ENCODE peak calls at places on chromosomes 2 and 18, in seven cellular contexts. One of them, this sample, is unnamed.

GRCh38 chr2:27378096-27378808 is 2.3 kb downstream of the ZNF513 start:
- DNase-seq in left ventricle myocardium inferior: no peak
- DNase-seq in mesendoderm: no peak
- DNase-seq in RWPE2: peak; percentile 57
- DNase-seq in osteoblast: no peak
- DNase-seq in tibial artery: no peak
- DNase-seq in BE2C: no peak
- DNase-seq in this sample: no peak

GRCh38 chr2:234745347-234745746 is 206.5 kb upstream of the SH3BP4 start:
- DNase-seq in left ventricle myocardium inferior: no peak
- DNase-seq in mesendoderm: peak; percentile 53
- DNase-seq in RWPE2: no peak
- DNase-seq in osteoblast: no peak
- DNase-seq in tibial artery: no peak
- DNase-seq in BE2C: peak; percentile 25
- DNase-seq in this sample: no peak

GRCh38 chr2:146912536-146912935 is 932.3 kb upstream of the ACVR2A start:
- DNase-seq in left ventricle myocardium inferior: no peak
- DNase-seq in mesendoderm: peak; percentile 79
- DNase-seq in RWPE2: no peak
- DNase-seq in osteoblast: no peak
- DNase-seq in tibial artery: no peak
- DNase-seq in BE2C: no peak
- DNase-seq in this sample: no peak

GRCh38 chr18:13528739-13529392 is 197.5 kb downstream of the FAM210A start:
- DNase-seq in left ventricle myocardium inferior: no peak
- DNase-seq in mesendoderm: no peak
- DNase-seq in RWPE2: no peak
- DNase-seq in osteoblast: no peak
- DNase-seq in tibial artery: no peak
- DNase-seq in BE2C: no peak
- DNase-seq in this sample: no peak

GRCh38 chr2:100011272-100011711 is 131.1 kb downstream of the AFF3 start:
- DNase-seq in left ventricle myocardium inferior: no peak
- DNase-seq in mesendoderm: no peak
- DNase-seq in RWPE2: no peak
- DNase-seq in osteoblast: peak; percentile 85
- DNase-seq in tibial artery: no peak
- DNase-seq in BE2C: no peak
- DNase-seq in this sample: no peak

GRCh38 chr2:164840458-164840929 is 1.1 kb downstream of the COBLL1 start:
- DNase-seq in left ventricle myocardium inferior: peak; percentile 44
- DNase-seq in mesendoderm: peak; percentile 35
- DNase-seq in RWPE2: peak; percentile 59
- DNase-seq in osteoblast: peak; percentile 68
- DNase-seq in tibial artery: peak; percentile 53
- DNase-seq in BE2C: no peak
- DNase-seq in this sample: peak; percentile 40

GRCh38 chr18:54881229-54881753 is 53.0 kb downstream of the RAB27B start:
- DNase-seq in left ventricle myocardium inferior: no peak
- DNase-seq in mesendoderm: no peak
- DNase-seq in RWPE2: no peak
- DNase-seq in osteoblast: no peak
- DNase-seq in tibial artery: no peak
- DNase-seq in BE2C: peak; percentile 16
- DNase-seq in this sample: no peak

GRCh38 chr18:75538727-75539126 is 111.2 kb upstream of the SMIM21 start:
- DNase-seq in left ventricle myocardium inferior: no peak
- DNase-seq in mesendoderm: no peak
- DNase-seq in RWPE2: no peak
- DNase-seq in osteoblast: peak; percentile 78
- DNase-seq in tibial artery: no peak
- DNase-seq in BE2C: no peak
- DNase-seq in this sample: no peak

GRCh38 chr2:101063352-101063751 is 61.3 kb downstream of the RPL31 start:
- DNase-seq in left ventricle myocardium inferior: no peak
- DNase-seq in mesendoderm: no peak
- DNase-seq in RWPE2: no peak
- DNase-seq in osteoblast: peak; percentile 85
- DNase-seq in tibial artery: no peak
- DNase-seq in BE2C: no peak
- DNase-seq in this sample: no peak

GRCh38 chr2:199979841-199980628 is 24.7 kb downstream of the MAIP1 start:
- DNase-seq in left ventricle myocardium inferior: peak; percentile 84
- DNase-seq in mesendoderm: peak; percentile 91
- DNase-seq in RWPE2: peak; percentile 69
- DNase-seq in osteoblast: no peak
- DNase-seq in tibial artery: peak; percentile 89
- DNase-seq in BE2C: peak; percentile 89
- DNase-seq in this sample: peak; percentile 94

GRCh38 chr2:219398721-219399333 is 11.1 kb upstream of the DNPEP start:
- DNase-seq in left ventricle myocardium inferior: no peak
- DNase-seq in mesendoderm: no peak
- DNase-seq in RWPE2: no peak
- DNase-seq in osteoblast: no peak
- DNase-seq in tibial artery: no peak
- DNase-seq in BE2C: no peak
- DNase-seq in this sample: no peak

GRCh38 chr2:212032536-212033219 is 505.9 kb downstream of the ERBB4 start:
- DNase-seq in left ventricle myocardium inferior: no peak
- DNase-seq in mesendoderm: no peak
- DNase-seq in RWPE2: no peak
- DNase-seq in osteoblast: no peak
- DNase-seq in tibial artery: no peak
- DNase-seq in BE2C: no peak
- DNase-seq in this sample: no peak

GRCh38 chr2:226447896-226448295 is 351.7 kb downstream of the IRS1 start:
- DNase-seq in left ventricle myocardium inferior: no peak
- DNase-seq in mesendoderm: no peak
- DNase-seq in RWPE2: peak; percentile 66
- DNase-seq in osteoblast: no peak
- DNase-seq in tibial artery: no peak
- DNase-seq in BE2C: no peak
- DNase-seq in this sample: no peak

GRCh38 chr2:62099523-62100175 is 96.3 kb upstream of the B3GNT2 start:
- DNase-seq in left ventricle myocardium inferior: no peak
- DNase-seq in mesendoderm: no peak
- DNase-seq in RWPE2: no peak
- DNase-seq in osteoblast: no peak
- DNase-seq in tibial artery: no peak
- DNase-seq in BE2C: no peak
- DNase-seq in this sample: no peak

GRCh38 chr18:63157293-63158011 is 162.1 kb downstream of the BCL2 start:
- DNase-seq in left ventricle myocardium inferior: no peak
- DNase-seq in mesendoderm: no peak
- DNase-seq in RWPE2: no peak
- DNase-seq in osteoblast: no peak
- DNase-seq in tibial artery: no peak
- DNase-seq in BE2C: no peak
- DNase-seq in this sample: no peak

GRCh38 chr2:227456772-227457171 is 15.2 kb upstream of the AGFG1 start:
- DNase-seq in left ventricle myocardium inferior: no peak
- DNase-seq in mesendoderm: no peak
- DNase-seq in RWPE2: no peak
- DNase-seq in osteoblast: no peak
- DNase-seq in tibial artery: no peak
- DNase-seq in BE2C: no peak
- DNase-seq in this sample: no peak

GRCh38 chr18:23778828-23779227 is 89.6 kb downstream of the LAMA3 start:
- DNase-seq in left ventricle myocardium inferior: no peak
- DNase-seq in mesendoderm: no peak
- DNase-seq in RWPE2: no peak
- DNase-seq in osteoblast: no peak
- DNase-seq in tibial artery: no peak
- DNase-seq in BE2C: no peak
- DNase-seq in this sample: no peak

GRCh38 chr2:154600931-154601494 is 97.5 kb upstream of the KCNJ3 start:
- DNase-seq in left ventricle myocardium inferior: no peak
- DNase-seq in mesendoderm: no peak
- DNase-seq in RWPE2: no peak
- DNase-seq in osteoblast: no peak
- DNase-seq in tibial artery: no peak
- DNase-seq in BE2C: no peak
- DNase-seq in this sample: no peak

GRCh38 chr18:44589709-44590108 is 91.0 kb upstream of the SETBP1 start:
- DNase-seq in left ventricle myocardium inferior: no peak
- DNase-seq in mesendoderm: no peak
- DNase-seq in RWPE2: no peak
- DNase-seq in osteoblast: no peak
- DNase-seq in tibial artery: no peak
- DNase-seq in BE2C: no peak
- DNase-seq in this sample: no peak

GRCh38 chr2:217895070-217895635 is 107.6 kb downstream of the TNS1 start:
- DNase-seq in left ventricle myocardium inferior: no peak
- DNase-seq in mesendoderm: no peak
- DNase-seq in RWPE2: no peak
- DNase-seq in osteoblast: peak; percentile 59
- DNase-seq in tibial artery: no peak
- DNase-seq in BE2C: no peak
- DNase-seq in this sample: no peak

GRCh38 chr18:59220164-59220783 is 316 bp downstream of the GRP start:
- DNase-seq in left ventricle myocardium inferior: no peak
- DNase-seq in mesendoderm: peak; percentile 47
- DNase-seq in RWPE2: no peak
- DNase-seq in osteoblast: peak; percentile 65
- DNase-seq in tibial artery: no peak
- DNase-seq in BE2C: peak; percentile 7
- DNase-seq in this sample: no peak

GRCh38 chr2:41720298-41720697 is 327.5 kb upstream of the PKDCC start:
- DNase-seq in left ventricle myocardium inferior: no peak
- DNase-seq in mesendoderm: no peak
- DNase-seq in RWPE2: no peak
- DNase-seq in osteoblast: no peak
- DNase-seq in tibial artery: no peak
- DNase-seq in BE2C: no peak
- DNase-seq in this sample: no peak

GRCh38 chr18:46624127-46624526 is 32.9 kb downstream of the LOXHD1 start:
- DNase-seq in left ventricle myocardium inferior: no peak
- DNase-seq in mesendoderm: no peak
- DNase-seq in RWPE2: no peak
- DNase-seq in osteoblast: no peak
- DNase-seq in tibial artery: no peak
- DNase-seq in BE2C: no peak
- DNase-seq in this sample: no peak

DNA sequence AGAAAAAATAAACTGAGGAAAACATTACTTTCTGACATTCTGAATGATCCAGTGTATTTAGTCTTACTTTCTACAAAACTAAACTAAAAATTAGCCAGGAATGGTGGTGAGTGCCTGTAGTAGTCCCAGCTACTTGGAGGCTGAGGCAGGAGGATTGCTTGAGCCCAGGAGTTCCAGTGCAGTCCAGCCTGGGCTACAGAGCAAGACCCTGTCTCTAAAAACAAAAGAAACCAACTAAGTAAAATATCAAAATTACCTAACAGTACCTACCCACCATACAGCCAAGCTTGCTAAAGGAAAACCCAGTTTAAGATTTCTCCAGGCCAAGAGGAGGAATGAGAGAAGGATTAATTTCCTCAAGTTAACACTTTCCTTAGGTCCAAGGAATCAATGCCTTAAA is 2.9 kb downstream of the HSPD1 start:
- DNase-seq in left ventricle myocardium inferior: no peak
- DNase-seq in mesendoderm: no peak
- DNase-seq in RWPE2: no peak
- DNase-seq in osteoblast: no peak
- DNase-seq in tibial artery: no peak
- DNase-seq in BE2C: no peak
- DNase-seq in this sample: no peak
- H3K4me3 ChIP-seq in left ventricle myocardium inferior: no peak overlapping the region
- H3K4me3 ChIP-seq in mesendoderm: peak overlapping the region; percentile 23
- H3K4me3 ChIP-seq in RWPE2: no peak overlapping the region
- H3K4me3 ChIP-seq in osteoblast: no peak overlapping the region
- H3K4me3 ChIP-seq in tibial artery: no peak overlapping the region
- H3K4me3 ChIP-seq in BE2C: peak overlapping the region; percentile 98
- H3K4me3 ChIP-seq in this sample: no peak overlapping the region

GRCh38 chr2:224885836-224886547 is 156.3 kb downstream of the DOCK10 start:
- DNase-seq in left ventricle myocardium inferior: no peak
- DNase-seq in mesendoderm: no peak
- DNase-seq in RWPE2: no peak
- DNase-seq in osteoblast: no peak
- DNase-seq in tibial artery: no peak
- DNase-seq in BE2C: no peak
- DNase-seq in this sample: no peak
- H3K4me1 ChIP-seq in left ventricle myocardium inferior: no peaks in the 10 kb centered on the region
- H3K4me1 ChIP-seq in mesendoderm: no peaks in the 10 kb centered on the region
- H3K4me1 ChIP-seq in RWPE2: peaks cover 42% of the 10 kb centered on the region
- H3K4me1 ChIP-seq in osteoblast: peaks cover 65% of the 10 kb centered on the region
- H3K4me1 ChIP-seq in tibial artery: no peaks in the 10 kb centered on the region
- H3K4me1 ChIP-seq in BE2C: no peaks in the 10 kb centered on the region
- H3K4me1 ChIP-seq in this sample: no peaks in the 10 kb centered on the region

DNA sequence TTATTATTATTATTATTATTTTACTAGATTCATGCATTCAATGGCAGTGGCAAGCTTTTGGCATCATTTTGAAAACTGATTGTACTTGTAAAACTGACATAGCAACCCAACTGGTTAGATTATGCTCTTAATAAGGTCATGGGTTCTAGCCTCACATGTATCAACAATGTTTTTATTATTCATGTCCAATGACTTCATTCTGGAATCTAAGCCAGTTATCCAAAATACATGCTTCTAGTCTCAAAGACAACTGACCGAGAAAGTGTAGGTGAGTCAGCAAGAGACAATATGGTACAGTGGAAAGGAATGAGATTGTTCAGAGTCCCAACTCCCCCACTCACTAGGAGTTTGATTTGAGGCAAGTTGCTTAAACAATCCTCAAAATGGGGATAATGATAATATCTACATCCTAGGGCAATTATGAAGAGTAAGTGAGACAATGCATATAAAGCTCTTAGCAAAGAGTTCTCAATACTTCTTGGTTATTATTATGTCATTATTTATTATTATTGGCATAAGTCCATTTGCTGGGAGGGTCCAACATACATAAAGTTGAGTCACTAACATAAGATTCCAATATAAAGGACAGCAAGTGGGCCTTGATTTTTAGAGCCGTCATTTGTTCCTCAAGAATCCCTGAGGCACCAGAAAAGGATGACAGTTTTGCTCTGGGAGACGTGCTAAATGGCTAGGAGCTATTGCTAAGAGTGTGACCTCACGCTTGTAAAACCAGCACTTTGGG is 99.4 kb downstream of the NEB start:
- DNase-seq in left ventricle myocardium inferior: no peak
- DNase-seq in mesendoderm: no peak
- DNase-seq in RWPE2: no peak
- DNase-seq in osteoblast: no peak
- DNase-seq in tibial artery: no peak
- DNase-seq in BE2C: no peak
- DNase-seq in this sample: no peak
- H3K4me3 ChIP-seq in left ventricle myocardium inferior: no peak overlapping the region
- H3K4me3 ChIP-seq in mesendoderm: no peak overlapping the region
- H3K4me3 ChIP-seq in RWPE2: no peak overlapping the region
- H3K4me3 ChIP-seq in osteoblast: no peak overlapping the region
- H3K4me3 ChIP-seq in tibial artery: no peak overlapping the region
- H3K4me3 ChIP-seq in BE2C: no peak overlapping the region
- H3K4me3 ChIP-seq in this sample: no peak overlapping the region

DNA sequence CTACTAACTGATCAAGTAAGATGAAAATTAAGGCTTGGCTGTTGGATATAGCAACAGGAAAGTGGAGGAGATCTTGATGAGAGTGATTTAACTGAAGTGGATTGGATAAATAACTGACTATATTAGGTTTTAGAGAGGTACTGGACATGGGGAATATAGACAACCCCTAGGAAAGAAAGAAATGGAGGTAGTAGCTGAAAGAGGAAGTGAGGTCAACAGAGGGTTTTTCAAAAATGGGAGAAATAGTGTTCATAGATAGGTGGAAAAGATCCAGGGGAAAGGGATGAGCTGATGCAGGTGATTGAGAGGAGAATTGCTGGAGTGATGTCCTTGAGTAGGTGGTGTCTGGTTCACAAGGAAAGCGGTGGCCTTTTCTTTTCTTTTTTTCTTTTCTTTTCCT is 69.9 kb upstream of the PSME4 start:
- DNase-seq in left ventricle myocardium inferior: no peak
- DNase-seq in mesendoderm: no peak
- DNase-seq in RWPE2: no peak
- DNase-seq in osteoblast: no peak
- DNase-seq in tibial artery: no peak
- DNase-seq in BE2C: no peak
- DNase-seq in this sample: no peak
- H3K4me1 ChIP-seq in left ventricle myocardium inferior: peaks cover 22% of the 10 kb centered on the region
- H3K4me1 ChIP-seq in mesendoderm: no peaks in the 10 kb centered on the region
- H3K4me1 ChIP-seq in RWPE2: peaks cover 16% of the 10 kb centered on the region
- H3K4me1 ChIP-seq in osteoblast: peaks cover 31% of the 10 kb centered on the region
- H3K4me1 ChIP-seq in tibial artery: no peaks in the 10 kb centered on the region
- H3K4me1 ChIP-seq in BE2C: no peaks in the 10 kb centered on the region
- H3K4me1 ChIP-seq in this sample: peaks cover 5% of the 10 kb centered on the region